ENCODE peak calls at places on chromosomes 4 and X, in seven cellular contexts. J is BE2C, W is tibial artery, R is AG09309, K is ovary, X is body of pancreas, A is OCI-LY7. D is an unnamed sample.

GRCh38 chr4:26885912-26886274 is 25.3 kb downstream of the STIM2 start:
- DNase-seq in J (no peak), W (no peak), R (no peak), K (no peak), X (peak; percentile 60), A (peak; percentile 88), D (peak; percentile 91)

GRCh38 chr4:80471701-80472100 is 136.2 kb downstream of the CFAP299 start:
- DNase-seq in J (no peak), W (no peak), R (no peak), K (peak; percentile 38), X (peak; percentile 47), A (peak; percentile 41), D (peak; percentile 3)

GRCh38 chr4:20418865-20419451 is 167.3 kb downstream of the SLIT2 start:
- DNase-seq in J (no peak), W (no peak), R (peak; percentile 57), K (no peak), X (peak; percentile 25), A (peak; percentile 67), D (peak; percentile 70)

GRCh38 chr4:9979101-9979815 is 42.0 kb downstream of the SLC2A9 start:
- DNase-seq in J (peak; percentile 13), W (no peak), R (no peak), K (no peak), X (no peak), A (no peak), D (no peak)

GRCh38 chr4:48173055-48173991 is 39.3 kb upstream of the TXK start:
- DNase-seq in J (no peak), W (no peak), R (peak; percentile 57), K (no peak), X (no peak), A (no peak), D (peak; percentile 70)

GRCh38 chr4:73208376-73208775 is 50.2 kb downstream of the ANKRD17 start:
- DNase-seq in J (no peak), W (no peak), R (peak; percentile 3), K (no peak), X (no peak), A (no peak), D (no peak)

GRCh38 chrX:134908235-134908834 is 82.5 kb upstream of the SMIM10 start:
- DNase-seq in J (peak; percentile 28), W (no peak), R (peak; percentile 8), K (no peak), X (no peak), A (peak; percentile 29), D (no peak)

GRCh38 chr4:145734576-145735329 is 54.8 kb downstream of the C4orf51 start:
- DNase-seq in J (no peak), W (peak; percentile 85), R (peak; percentile 97), K (peak; percentile 63), X (peak; percentile 83), A (no peak), D (peak; percentile 82)

GRCh38 chr4:106301393-106302084 is 14.5 kb downstream of the TBCK start:
- DNase-seq in J (no peak), W (no peak), R (peak; percentile 5), K (no peak), X (no peak), A (no peak), D (no peak)

GRCh38 chr4:145012841-145013240 is 85.2 kb downstream of the ANAPC10 start:
- DNase-seq in J (no peak), W (no peak), R (no peak), K (no peak), X (no peak), A (no peak), D (peak; percentile 8)

GRCh38 chr4:72666910-72667309 is 97.9 kb upstream of the ADAMTS3 start:
- DNase-seq in J (no peak), W (no peak), R (no peak), K (no peak), X (no peak), A (no peak), D (no peak)

GRCh38 chr4:55172694-55173287 is 47.4 kb upstream of the KDR start:
- DNase-seq in J (no peak), W (no peak), R (no peak), K (no peak), X (no peak), A (no peak), D (no peak)

GRCh38 chr4:155954118-155954503 is 445 bp upstream of the CTSO start:
- DNase-seq in J (no peak), W (no peak), R (no peak), K (peak; percentile 32), X (peak; percentile 3), A (no peak), D (no peak)

GRCh38 chrX:2710041-2710471 is 19.0 kb downstream of the CD99 start:
- DNase-seq in J (no peak), W (peak; percentile 42), R (no peak), K (no peak), X (peak; percentile 14), A (no peak), D (no peak)

GRCh38 chrX:16822723-16823122 is 36.5 kb downstream of the TXLNG start:
- DNase-seq in J (no peak), W (no peak), R (no peak), K (no peak), X (no peak), A (no peak), D (no peak)

GRCh38 chrX:115588180-115588579 is 27.2 kb downstream of the PLS3 start:
- DNase-seq in J (no peak), W (no peak), R (no peak), K (no peak), X (no peak), A (no peak), D (no peak)

GRCh38 chrX:40849906-40850672 is 114.7 kb upstream of the MED14 start:
- DNase-seq in J (no peak), W (no peak), R (no peak), K (no peak), X (no peak), A (no peak), D (no peak)

GRCh38 chr4:83490876-83491450 is 6.1 kb upstream of the ABRAXAS1 start:
- DNase-seq in J (peak; percentile 20), W (no peak), R (no peak), K (no peak), X (no peak), A (peak; percentile 54), D (peak; percentile 41)

GRCh38 chr4:150852237-150852636 is 162.8 kb downstream of the LRBA start:
- DNase-seq in J (no peak), W (no peak), R (no peak), K (no peak), X (no peak), A (no peak), D (no peak)

GRCh38 chrX:108250654-108251579 is 159.3 kb downstream of the ATG4A start:
- DNase-seq in J (no peak), W (no peak), R (no peak), K (no peak), X (no peak), A (no peak), D (no peak)

GRCh38 chr4:119093042-119093827 is 42.4 kb upstream of the MYOZ2 start:
- DNase-seq in J (no peak), W (no peak), R (no peak), K (no peak), X (no peak), A (no peak), D (no peak)

GRCh38 chrX:50736651-50737050 is 77.3 kb downstream of the SHROOM4 start:
- DNase-seq in J (no peak), W (no peak), R (no peak), K (no peak), X (no peak), A (no peak), D (no peak)

GRCh38 chr4:181372014-181372413 is 871.2 kb upstream of the TENM3 start:
- DNase-seq in J (no peak), W (no peak), R (no peak), K (no peak), X (no peak), A (no peak), D (no peak)

DNA sequence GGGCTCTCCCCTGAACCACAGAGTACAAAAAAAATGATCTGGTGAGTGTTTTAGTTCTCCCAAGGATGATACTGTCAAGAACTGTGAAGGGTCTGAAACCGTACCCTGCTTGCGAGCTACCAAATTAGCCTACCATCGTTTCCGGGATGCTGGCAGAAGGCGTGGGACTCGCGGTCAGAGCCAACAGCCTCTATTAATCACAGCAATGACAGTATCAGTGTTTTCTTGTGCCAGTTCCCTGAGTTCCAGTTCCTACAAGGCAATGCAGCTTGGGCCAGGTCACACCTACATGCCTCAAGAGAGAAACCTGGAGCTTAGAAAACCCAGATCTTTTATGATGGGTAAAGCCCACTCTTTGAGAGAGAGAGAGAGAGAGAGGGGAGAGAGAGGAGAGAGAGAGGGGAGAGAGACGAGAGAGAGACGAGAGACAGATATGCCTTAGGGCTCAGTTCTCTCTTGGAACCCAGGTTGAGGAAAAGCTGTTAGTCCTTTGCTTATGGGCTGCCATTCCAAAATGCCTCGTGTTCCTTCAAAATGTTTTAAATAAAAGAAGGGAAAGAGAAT is 327.8 kb downstream of the ARHGAP10 start:
- DNase-seq in J (no peak), W (no peak), R (no peak), K (no peak), X (peak; percentile 82), A (no peak), D (peak; percentile 72)
- H3K4me3 ChIP-seq in J (no peak overlapping the region), W (no peak overlapping the region), R (no peak overlapping the region), K (no peak overlapping the region), X (no peak overlapping the region), A (no peak overlapping the region), D (no peak overlapping the region)

GRCh38 chrX:54540289-54540688 is 10.3 kb downstream of the GNL3L start:
- DNase-seq in J (no peak), W (no peak), R (no peak), K (no peak), X (no peak), A (no peak), D (no peak)
- TF ChIP-seq CTCF in J (no peak), W (peak; percentile 6), R (no peak), K (no peak), X (no peak), A (no peak), D (no peak)

GRCh38 chrX:152428089-152428488 is 23.0 kb downstream of the GABRA3 start:
- DNase-seq in J (no peak), W (no peak), R (no peak), K (no peak), X (no peak), A (no peak), D (no peak)

DNA sequence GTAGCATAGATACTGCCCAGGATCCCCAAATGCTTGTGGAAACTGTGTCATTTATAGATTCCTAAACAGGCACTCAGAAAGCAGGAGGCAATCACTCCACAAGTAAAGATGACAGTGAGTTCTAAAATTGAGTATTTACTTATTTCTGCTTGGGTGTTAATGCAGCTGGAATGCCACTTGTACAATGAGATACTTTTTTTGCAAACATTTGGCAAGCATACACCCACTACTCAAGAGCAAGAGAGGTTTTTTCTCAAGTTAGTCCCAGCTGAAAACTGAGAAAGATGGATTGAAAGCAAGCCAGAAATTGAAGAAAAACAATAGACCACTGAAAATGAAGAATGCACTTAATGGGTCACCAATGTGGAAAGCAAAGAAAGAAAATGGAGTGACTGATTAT is 22.5 kb downstream of the GABRA3 start:
- DNase-seq in J (no peak), W (no peak), R (no peak), K (no peak), X (no peak), A (no peak), D (no peak)
- H3K4me3 ChIP-seq in J (no peak overlapping the region), W (no peak overlapping the region), R (no peak overlapping the region), K (no peak overlapping the region), X (no peak overlapping the region), A (no peak overlapping the region), D (no peak overlapping the region)

DNA sequence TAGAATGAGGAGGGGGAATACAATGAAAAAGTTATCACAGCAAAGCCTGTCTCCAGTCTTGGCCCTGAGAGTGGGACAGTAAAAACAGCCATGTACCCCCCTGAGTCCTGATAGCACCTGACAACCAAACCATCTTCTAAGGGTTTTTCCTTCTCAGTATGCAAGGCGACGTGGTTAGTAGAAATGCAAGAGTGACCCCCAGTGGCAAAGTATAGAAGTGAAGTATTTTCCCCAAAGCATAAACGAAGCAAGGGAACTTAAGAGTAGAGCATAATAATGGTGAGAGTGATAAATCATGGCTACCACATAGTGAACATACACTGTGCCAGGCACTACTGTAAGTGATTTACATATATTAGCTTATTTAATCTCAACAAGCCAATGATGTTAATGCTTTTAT is 52.8 kb downstream of the FAM47C start:
- DNase-seq in J (peak; percentile 8), W (no peak), R (peak; percentile 11), K (no peak), X (peak; percentile 7), A (peak; percentile 24), D (peak; percentile 36)
- TF ChIP-seq CTCF in J (peak; percentile 57), W (peak; percentile 43), R (peak; percentile 51), K (no peak), X (peak; percentile 50), A (peak; percentile 72), D (peak; percentile 43)